ENCODE peak calls at places on chromosome 17, in nine cellular contexts. Z is stimulated activated CD4-positive, alpha-beta T cell treated with anti-CD3 and anti-CD28 coated beads, TNF-alpha, amount 100 ng/mL, for 48 hours; P is CD8-positive, alpha-beta T cell; X is OCI-M1; A is germinal center; F is left lung; D is HuH-7.5; Y is mesendoderm; M is astrocyte of the spinal cord. C is an unnamed sample.

GRCh38 chr17:75241502-75241901 is 19.9 kb downstream of the GGA3 start:
- DNase-seq in P (no peak), D (no peak), A (no peak), F (no peak), X (no peak), M (no peak), Y (no peak), Z (no peak), C (no peak)

GRCh38 chr17:62923515-62924150 is 42.4 kb upstream of the TANC2 start:
- DNase-seq in Y (peak), A (no peak), P (no peak), D (no peak), Z (no peak), F (no peak), X (no peak), M (no peak), C (no peak)

GRCh38 chr17:65553646-65554567 is 7.5 kb downstream of the AXIN2 start:
- DNase-seq in M (peak), X (no peak), P (no peak), Z (no peak), D (no peak), Y (no peak), A (no peak), F (no peak), C (no peak)

GRCh38 chr17:81139428-81139827 is 25.9 kb upstream of the PVALEF start:
- DNase-seq in A (no peak), F (no peak), D (no peak), X (no peak), P (no peak), Z (no peak), M (no peak), Y (no peak), C (no peak)

GRCh38 chr17:45155483-45155882 is 6.2 kb upstream of the HEXIM2 start:
- DNase-seq in D (no peak), Z (no peak), P (no peak), M (no peak), X (no peak), A (no peak), F (no peak), Y (no peak), C (no peak)

GRCh38 chr17:76688165-76688622 is 22.6 kb downstream of the MXRA7 start:
- DNase-seq in F (no peak), Z (no peak), Y (no peak), D (no peak), A (no peak), M (no peak), X (no peak), P (no peak), C (no peak)

GRCh38 chr17:42117397-42118125 is 3.6 kb downstream of the KAT2A start:
- DNase-seq in F (no peak), X (no peak), A (no peak), D (no peak), Z (no peak), P (no peak), M (no peak), Y (no peak), C (no peak)

GRCh38 chr17:65987988-65988387 is 203.9 kb downstream of the CEP112 start:
- DNase-seq in X (peak), Y (peak), M (peak), A (no peak), D (peak), P (no peak), F (no peak), Z (no peak), C (peak)

GRCh38 chr17:19334331-19334730 is 28.2 kb downstream of the B9D1 start:
- DNase-seq in A (no peak), Y (no peak), X (no peak), D (no peak), Z (no peak), F (no peak), M (no peak), P (no peak), C (no peak)

GRCh38 chr17:59476413-59476812 is 89.0 kb upstream of the DHX40 start:
- DNase-seq in Z (no peak), D (no peak), A (no peak), Y (no peak), F (no peak), P (no peak), M (no peak), X (no peak), C (no peak)

GRCh38 chr17:50676065-50676975 is 31.4 kb downstream of the ANKRD40 start:
- DNase-seq in A (no peak), Y (no peak), M (no peak), Z (no peak), X (no peak), P (no peak), F (no peak), D (no peak), C (no peak)

GRCh38 chr17:78407387-78407990 is 29.0 kb downstream of the PGS1 start:
- DNase-seq in F (no peak), X (no peak), D (no peak), M (no peak), P (no peak), Z (no peak), Y (peak), A (no peak), C (peak)

GRCh38 chr17:69358688-69359596 is 32.0 kb upstream of the ABCA5 start:
- DNase-seq in Y (peak), A (peak), M (no peak), Z (no peak), P (no peak), D (no peak), X (peak), F (no peak), C (no peak)

GRCh38 chr17:6775871-6776405 is at the start of gene FBXO39:
- DNase-seq in X (no peak), Y (no peak), A (no peak), Z (no peak), D (no peak), M (no peak), P (no peak), F (no peak), C (no peak)

GRCh38 chr17:8163978-8164814 is 1.4 kb upstream of the VAMP2 start:
- DNase-seq in Z (no peak), Y (peak), D (peak), P (no peak), M (no peak), F (peak), X (peak), A (no peak), C (no peak)

GRCh38 chr17:32191306-32191705 is 49.0 kb downstream of the RHOT1 start:
- DNase-seq in M (peak), X (no peak), P (no peak), A (no peak), F (no peak), D (no peak), Y (no peak), Z (no peak), C (peak)

GRCh38 chr17:75289832-75290337 is 652 bp upstream of the SLC25A19 start:
- DNase-seq in M (peak), X (peak), A (peak), P (peak), F (peak), Z (peak), Y (no peak), D (no peak), C (no peak)

GRCh38 chr17:79833744-79834574 is 5.3 kb downstream of the CBX4 start:
- DNase-seq in Y (no peak), F (peak), M (no peak), D (no peak), Z (no peak), X (no peak), A (no peak), P (no peak), C (no peak)

GRCh38 chr17:20228410-20228809 is 219.3 kb downstream of the SPECC1 start:
- DNase-seq in Z (no peak), Y (no peak), M (no peak), X (no peak), F (no peak), D (no peak), A (no peak), P (no peak), C (no peak)

GRCh38 chr17:7803981-7804380 is 30.0 kb upstream of the KDM6B start:
- DNase-seq in Y (peak), F (peak), X (no peak), P (no peak), A (no peak), M (no peak), Z (no peak), D (no peak), C (no peak)

GRCh38 chr17:44981221-44981968 is 13.3 kb upstream of the C1QL1 start:
- DNase-seq in A (no peak), P (no peak), Z (no peak), Y (no peak), F (no peak), M (peak), D (peak), X (no peak), C (peak)

GRCh38 chr17:48970224-48970623 is 1.8 kb upstream of the GIP start:
- DNase-seq in M (no peak), D (no peak), Z (no peak), P (no peak), F (no peak), Y (no peak), X (peak), A (no peak), C (no peak)

GRCh38 chr17:45320931-45321461 is 4.2 kb upstream of the MAP3K14 start:
- DNase-seq in Y (peak), X (peak), F (no peak), D (no peak), Z (no peak), P (no peak), M (peak), A (no peak), C (peak)

GRCh38 chr17:41178341-41178740 is 320 bp upstream of the KRTAP4-2 start:
- DNase-seq in Y (no peak), D (no peak), P (no peak), F (no peak), Z (no peak), A (peak), M (peak), X (no peak), C (peak)

GRCh38 chr17:78585231-78585630 is 8.0 kb upstream of the DNAH17 start:
- DNase-seq in Y (peak), M (no peak), X (no peak), F (no peak), D (no peak), Z (no peak), A (no peak), P (no peak), C (no peak)

GRCh38 chr17:74770498-74771318 is 5.4 kb downstream of the NAT9 start:
- DNase-seq in Z (no peak), A (peak), F (no peak), X (peak), Y (peak), M (peak), P (peak), D (peak), C (peak)

GRCh38 chr17:62869885-62870580 is 61.9 kb upstream of the MARCHF10 start:
- DNase-seq in D (peak), M (peak), X (no peak), Z (no peak), Y (peak), F (no peak), P (no peak), A (no peak), C (peak)

GRCh38 chr17:4249452-4250029 is 14.2 kb downstream of the ANKFY1 start:
- DNase-seq in X (peak), D (peak), Y (peak), F (no peak), M (peak), Z (no peak), P (no peak), A (peak), C (no peak)

GRCh38 chr17:77316191-77316641 is 175.4 kb downstream of the SEC14L1 start:
- DNase-seq in X (no peak), D (no peak), M (peak), A (no peak), P (no peak), Z (no peak), Y (peak), F (peak), C (no peak)

GRCh38 chr17:47844230-47844629 is 3.2 kb upstream of the SCRN2 start:
- DNase-seq in X (no peak), A (no peak), Y (no peak), Z (no peak), P (no peak), F (no peak), M (no peak), D (no peak), C (no peak)

GRCh38 chr17:15377608-15378007 is 36.2 kb upstream of the TEKT3 start:
- DNase-seq in P (no peak), F (no peak), M (peak), D (peak), X (no peak), Z (no peak), A (no peak), Y (no peak), C (no peak)

GRCh38 chr17:17467720-17468119 is 9.1 kb upstream of the MED9 start:
- DNase-seq in M (no peak), Y (no peak), P (no peak), F (no peak), A (no peak), Z (no peak), X (no peak), D (no peak), C (no peak)

GRCh38 chr17:59287452-59287851 is 44.0 kb upstream of the YPEL2 start:
- DNase-seq in P (no peak), Z (no peak), M (peak), X (peak), A (no peak), D (no peak), Y (no peak), F (no peak), C (peak)

GRCh38 chr17:71460943-71461342 is 659.9 kb upstream of the SOX9 start:
- DNase-seq in Z (no peak), Y (peak), F (no peak), A (no peak), X (peak), D (no peak), P (no peak), M (peak), C (no peak)

GRCh38 chr17:44400226-44400847 is 10.9 kb upstream of the ITGA2B start:
- DNase-seq in D (no peak), Y (no peak), X (peak), Z (no peak), A (no peak), M (peak), F (no peak), P (no peak), C (no peak)

GRCh38 chr17:28724500-28725165 is 1.4 kb downstream of the TLCD1 start:
- DNase-seq in M (peak), F (no peak), P (no peak), Z (no peak), Y (peak), D (no peak), A (peak), X (peak), C (no peak)

GRCh38 chr17:45227631-45228120 is 6.0 kb downstream of the FMNL1 start:
- DNase-seq in A (no peak), Y (no peak), P (no peak), X (no peak), D (no peak), F (no peak), Z (no peak), M (no peak), C (no peak)

GRCh38 chr17:77237232-77238008 is 96.7 kb downstream of the SEC14L1 start:
- DNase-seq in P (no peak), Z (no peak), Y (no peak), M (no peak), X (no peak), F (no peak), D (no peak), A (no peak), C (no peak)